ENCODE peak calls at places on chromosomes 11 and 22, in four cellular contexts. One of them, this sample, is unnamed.

GRCh38 chr11:27839226-27839913 is 139.1 kb upstream of the BDNF start:
- DNase-seq in RWPE1: peak; percentile 9
- DNase-seq in suprapubic skin: no peak
- DNase-seq in body of pancreas: no peak
- DNase-seq in this sample: no peak

GRCh38 chr11:113991718-113992458 is 17.0 kb downstream of the HTR3A start:
- DNase-seq in suprapubic skin: no peak
- DNase-seq in body of pancreas: no peak
- DNase-seq in RWPE1: no peak
- DNase-seq in this sample: no peak

GRCh38 chr11:68135161-68135560 is 14.0 kb upstream of the CHKA start:
- DNase-seq in suprapubic skin: peak; percentile 9
- DNase-seq in RWPE1: no peak
- DNase-seq in body of pancreas: no peak
- DNase-seq in this sample: no peak

GRCh38 chr11:72685560-72686480 is 11.6 kb upstream of the PDE2A start:
- DNase-seq in suprapubic skin: no peak
- DNase-seq in body of pancreas: no peak
- DNase-seq in RWPE1: no peak
- DNase-seq in this sample: no peak

GRCh38 chr11:115185507-115185906 is 318.7 kb downstream of the CADM1 start:
- DNase-seq in body of pancreas: no peak
- DNase-seq in suprapubic skin: no peak
- DNase-seq in RWPE1: no peak
- DNase-seq in this sample: no peak

GRCh38 chr11:44945639-44946038 is 5.0 kb downstream of the TP53I11 start:
- DNase-seq in body of pancreas: no peak
- DNase-seq in RWPE1: no peak
- DNase-seq in suprapubic skin: peak; percentile 90
- DNase-seq in this sample: no peak

GRCh38 chr22:44153705-44154104 is 27.0 kb upstream of the PARVG start:
- DNase-seq in suprapubic skin: no peak
- DNase-seq in body of pancreas: no peak
- DNase-seq in RWPE1: no peak
- DNase-seq in this sample: no peak

GRCh38 chr22:36816635-36817428 is at the start of gene PVALB:
- DNase-seq in suprapubic skin: no peak
- DNase-seq in RWPE1: peak; percentile 27
- DNase-seq in body of pancreas: peak; percentile 21
- DNase-seq in this sample: no peak

GRCh38 chr11:113283881-113284280 is 30.5 kb upstream of the TTC12 start:
- DNase-seq in suprapubic skin: peak; percentile 11
- DNase-seq in RWPE1: no peak
- DNase-seq in body of pancreas: no peak
- DNase-seq in this sample: no peak

GRCh38 chr11:29676993-29677392 is 339.8 kb downstream of the KCNA4 start:
- DNase-seq in suprapubic skin: no peak
- DNase-seq in body of pancreas: no peak
- DNase-seq in RWPE1: no peak
- DNase-seq in this sample: no peak

GRCh38 chr11:89220684-89221339 is 43.1 kb downstream of the TYR start:
- DNase-seq in RWPE1: no peak
- DNase-seq in body of pancreas: no peak
- DNase-seq in suprapubic skin: no peak
- DNase-seq in this sample: no peak

GRCh38 chr11:111918390-111919256 is at the start of gene C11orf52:
- DNase-seq in body of pancreas: peak; percentile 92
- DNase-seq in suprapubic skin: no peak
- DNase-seq in RWPE1: peak; percentile 58
- DNase-seq in this sample: no peak

GRCh38 chr22:48720662-48721393 is 1106.8 kb downstream of the BRD1 start:
- DNase-seq in body of pancreas: no peak
- DNase-seq in RWPE1: no peak
- DNase-seq in suprapubic skin: no peak
- DNase-seq in this sample: no peak

GRCh38 chr11:82546556-82547162 is 187.0 kb downstream of the FAM181B start:
- DNase-seq in body of pancreas: no peak
- DNase-seq in RWPE1: no peak
- DNase-seq in suprapubic skin: no peak
- DNase-seq in this sample: no peak

GRCh38 chr11:119434531-119435330 is 11.8 kb upstream of the THY1 start:
- DNase-seq in body of pancreas: no peak
- DNase-seq in RWPE1: no peak
- DNase-seq in suprapubic skin: no peak
- DNase-seq in this sample: no peak

GRCh38 chr11:12674936-12675696 is 895 bp downstream of the TEAD1 start:
- DNase-seq in suprapubic skin: peak; percentile 80
- DNase-seq in RWPE1: no peak
- DNase-seq in body of pancreas: peak; percentile 31
- DNase-seq in this sample: peak; percentile 72

GRCh38 chr11:4038973-4039372 is 55.6 kb upstream of the RRM1 start:
- DNase-seq in body of pancreas: no peak
- DNase-seq in suprapubic skin: no peak
- DNase-seq in RWPE1: no peak
- DNase-seq in this sample: no peak

GRCh38 chr22:23518381-23519187 is 61.5 kb downstream of the IGLL1 start:
- DNase-seq in body of pancreas: no peak
- DNase-seq in RWPE1: no peak
- DNase-seq in suprapubic skin: no peak
- DNase-seq in this sample: no peak

GRCh38 chr11:100677796-100678195 is 9.3 kb upstream of the ARHGAP42 start:
- DNase-seq in RWPE1: no peak
- DNase-seq in suprapubic skin: no peak
- DNase-seq in body of pancreas: no peak
- DNase-seq in this sample: no peak
- TF ChIP-seq CTCF in RWPE1: no peak
- TF ChIP-seq CTCF in suprapubic skin: no peak
- TF ChIP-seq CTCF in body of pancreas: no peak
- TF ChIP-seq CTCF in this sample: peak; percentile 15

GRCh38 chr11:520428-521178 is 13.6 kb upstream of the RNH1 start:
- DNase-seq in body of pancreas: peak; percentile 10
- DNase-seq in suprapubic skin: no peak
- DNase-seq in RWPE1: no peak
- DNase-seq in this sample: no peak
- TF ChIP-seq CTCF in body of pancreas: no peak
- TF ChIP-seq CTCF in suprapubic skin: no peak
- TF ChIP-seq CTCF in RWPE1: no peak
- TF ChIP-seq CTCF in this sample: peak; percentile 37

GRCh38 chr22:39207141-39208012 is 37.4 kb downstream of the PDGFB start:
- DNase-seq in body of pancreas: peak; percentile 83
- DNase-seq in suprapubic skin: peak; percentile 77
- DNase-seq in RWPE1: peak; percentile 55
- DNase-seq in this sample: no peak
- TF ChIP-seq CTCF in body of pancreas: no peak
- TF ChIP-seq CTCF in suprapubic skin: no peak
- TF ChIP-seq CTCF in RWPE1: no peak
- TF ChIP-seq CTCF in this sample: no peak

GRCh38 chr22:46262449-46263207 is 515 bp downstream of the PKDREJ start:
- DNase-seq in RWPE1: no peak
- DNase-seq in body of pancreas: peak; percentile 55
- DNase-seq in suprapubic skin: peak; percentile 89
- DNase-seq in this sample: no peak
- TF ChIP-seq CTCF in RWPE1: no peak
- TF ChIP-seq CTCF in body of pancreas: no peak
- TF ChIP-seq CTCF in suprapubic skin: peak; percentile 15
- TF ChIP-seq CTCF in this sample: peak; percentile 43

GRCh38 chr11:77066229-77067023 is at the start of gene CAPN5:
- DNase-seq in body of pancreas: peak; percentile 92
- DNase-seq in suprapubic skin: peak; percentile 91
- DNase-seq in RWPE1: peak; percentile 95
- DNase-seq in this sample: peak; percentile 97
- TF ChIP-seq CTCF in body of pancreas: no peak
- TF ChIP-seq CTCF in suprapubic skin: peak; percentile 37
- TF ChIP-seq CTCF in RWPE1: peak; percentile 47
- TF ChIP-seq CTCF in this sample: peak; percentile 65

DNA sequence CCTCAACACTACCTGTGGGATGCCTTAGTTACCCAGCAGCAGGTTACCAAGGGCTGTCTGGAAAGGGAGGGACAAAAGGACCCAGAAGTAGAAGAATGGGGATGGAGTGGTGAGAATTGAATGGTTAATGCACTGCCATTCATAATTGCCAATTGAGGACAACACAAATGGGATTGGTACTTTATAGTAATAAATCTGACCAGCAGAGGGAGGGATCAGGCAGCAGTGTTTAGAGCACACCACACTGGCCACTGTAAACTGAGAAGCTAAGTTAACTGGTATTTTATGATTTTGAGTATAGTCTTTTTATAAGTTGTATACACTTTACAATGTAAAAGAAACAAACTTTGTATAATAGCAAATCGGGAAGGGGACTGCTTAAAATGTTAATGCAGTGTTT is 10.7 kb downstream of the TBRG1 start:
- DNase-seq in RWPE1: peak; percentile 13
- DNase-seq in suprapubic skin: no peak
- DNase-seq in body of pancreas: no peak
- DNase-seq in this sample: no peak
- TF ChIP-seq CTCF in RWPE1: peak; percentile 18
- TF ChIP-seq CTCF in suprapubic skin: no peak
- TF ChIP-seq CTCF in body of pancreas: no peak
- TF ChIP-seq CTCF in this sample: peak; percentile 51

GRCh38 chr11:121328213-121328966 is 35.8 kb downstream of the SC5D start:
- DNase-seq in body of pancreas: no peak
- DNase-seq in RWPE1: no peak
- DNase-seq in suprapubic skin: no peak
- DNase-seq in this sample: no peak

GRCh38 chr11:121330614-121331435 is 38.3 kb downstream of the SC5D start:
- DNase-seq in body of pancreas: no peak
- DNase-seq in suprapubic skin: no peak
- DNase-seq in RWPE1: no peak
- DNase-seq in this sample: no peak

GRCh38 chr11:121328967-121329653 is 36.5 kb downstream of the SC5D start:
- DNase-seq in body of pancreas: no peak
- DNase-seq in suprapubic skin: no peak
- DNase-seq in RWPE1: no peak
- DNase-seq in this sample: no peak

GRCh38 chr11:121326230-121326629 is 33.7 kb downstream of the SC5D start:
- DNase-seq in body of pancreas: no peak
- DNase-seq in RWPE1: no peak
- DNase-seq in suprapubic skin: no peak
- DNase-seq in this sample: no peak

DNA sequence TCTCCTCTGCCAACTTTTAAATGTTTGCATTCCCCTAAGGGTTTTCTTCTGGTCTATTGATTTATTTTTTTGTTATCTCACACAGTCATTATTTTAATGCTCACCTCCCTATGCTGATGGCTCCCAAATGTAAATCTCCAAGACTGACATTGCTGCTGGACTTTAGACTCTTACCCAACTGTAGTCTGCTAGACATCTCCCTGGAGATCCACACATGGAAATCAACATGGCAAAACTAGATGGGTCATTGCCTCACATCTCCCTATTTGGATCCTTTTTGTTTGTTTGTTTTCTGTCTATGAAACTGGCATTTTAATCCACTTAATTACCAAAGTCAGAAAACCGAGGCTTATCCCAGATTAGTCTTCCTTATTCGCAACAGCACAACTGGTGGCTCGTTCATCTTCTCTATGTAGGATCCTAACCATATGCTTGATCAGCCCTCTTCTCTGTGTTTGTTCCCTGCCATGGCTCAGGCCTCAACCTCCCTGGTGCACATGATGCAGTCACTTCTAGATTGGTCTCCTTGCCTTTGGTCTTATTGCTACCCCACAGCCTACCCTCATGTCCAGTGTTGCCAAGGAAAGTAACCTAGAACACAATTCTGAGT is 37.3 kb downstream of the SC5D start:
- DNase-seq in suprapubic skin: no peak
- DNase-seq in RWPE1: no peak
- DNase-seq in body of pancreas: no peak
- DNase-seq in this sample: no peak
- TF ChIP-seq CTCF in suprapubic skin: no peak
- TF ChIP-seq CTCF in RWPE1: no peak
- TF ChIP-seq CTCF in body of pancreas: no peak
- TF ChIP-seq CTCF in this sample: no peak